ENCODE peak calls at places on chromosomes 7 and 10, in four cellular contexts. L is gastrocnemius medialis, U is GM12878, T is right lobe of liver. R is an unnamed sample. For H3K27me3, the result is how much of the 10 kb centered on the place peaks cover.

GRCh38 chr10:109875151-109875568 is 48.2 kb downstream of the XPNPEP1 start:
- ATAC-seq in L (no peak), U (no peak), T (peak), R (peak)

GRCh38 chr7:96236198-96237039 is 85.5 kb downstream of the SLC25A13 start:
- ATAC-seq in L (peak), U (no peak), T (peak), R (peak)

GRCh38 chr7:16345979-16346958 is 75.1 kb downstream of the CRPPA start:
- ATAC-seq in L (no peak), U (no peak), T (no peak), R (no peak)

GRCh38 chr10:60293797-60294196 is 95.9 kb downstream of the ANK3 start:
- ATAC-seq in L (no peak), U (no peak), T (no peak), R (no peak)

GRCh38 chr7:1727812-1728570 is 57.9 kb downstream of the ELFN1 start:
- ATAC-seq in L (no peak), U (no peak), T (no peak), R (no peak)

GRCh38 chr10:33142290-33142689 is 184.3 kb upstream of the ITGB1 start:
- ATAC-seq in L (no peak), U (no peak), T (no peak), R (no peak)

GRCh38 chr7:43294080-43294630 is 181.7 kb downstream of the HECW1 start:
- ATAC-seq in L (peak), U (no peak), T (no peak), R (no peak)

GRCh38 chr10:104433611-104434010 is 80.0 kb downstream of the CFAP58 start:
- ATAC-seq in L (no peak), U (no peak), T (no peak), R (no peak)

GRCh38 chr10:24988831-24989769 is 26.9 kb downstream of the ENKUR start:
- ATAC-seq in L (no peak), U (peak), T (no peak), R (peak)

GRCh38 chr7:39741942-39742623 is 118.7 kb downstream of the RALA start:
- ATAC-seq in L (no peak), U (peak), T (peak), R (no peak)

GRCh38 chr10:91642831-91643692 is 10.2 kb upstream of the PPP1R3C start:
- ATAC-seq in L (peak), U (no peak), T (peak), R (peak)

GRCh38 chr10:31709028-31709427 is 219.6 kb downstream of the ARHGAP12 start:
- ATAC-seq in L (peak), U (no peak), T (peak), R (no peak)
- H3K27me3 ChIP-seq in L (under half), U (under half), T (under half), R (under half)

GRCh38 chr7:22184549-22185199 is 172.3 kb downstream of the RAPGEF5 start:
- ATAC-seq in L (no peak), U (no peak), T (no peak), R (no peak)
- H3K4me3 ChIP-seq in L (no peak), U (no peak), T (no peak), R (no peak)

GRCh38 chr7:157601530-157601929 is 264.7 kb downstream of the DNAJB6 start:
- ATAC-seq in L (no peak), U (no peak), T (no peak), R (no peak)
- H3K27me3 ChIP-seq in L (under half), U (under half), T (under half), R (under half)

GRCh38 chr7:63900394-63901203 is 98.0 kb upstream of the ZNF722 start:
- ATAC-seq in L (peak), U (no peak), T (peak), R (peak)
- H3K4me3 ChIP-seq in L (peak), U (no peak), T (peak), R (peak)

DNA sequence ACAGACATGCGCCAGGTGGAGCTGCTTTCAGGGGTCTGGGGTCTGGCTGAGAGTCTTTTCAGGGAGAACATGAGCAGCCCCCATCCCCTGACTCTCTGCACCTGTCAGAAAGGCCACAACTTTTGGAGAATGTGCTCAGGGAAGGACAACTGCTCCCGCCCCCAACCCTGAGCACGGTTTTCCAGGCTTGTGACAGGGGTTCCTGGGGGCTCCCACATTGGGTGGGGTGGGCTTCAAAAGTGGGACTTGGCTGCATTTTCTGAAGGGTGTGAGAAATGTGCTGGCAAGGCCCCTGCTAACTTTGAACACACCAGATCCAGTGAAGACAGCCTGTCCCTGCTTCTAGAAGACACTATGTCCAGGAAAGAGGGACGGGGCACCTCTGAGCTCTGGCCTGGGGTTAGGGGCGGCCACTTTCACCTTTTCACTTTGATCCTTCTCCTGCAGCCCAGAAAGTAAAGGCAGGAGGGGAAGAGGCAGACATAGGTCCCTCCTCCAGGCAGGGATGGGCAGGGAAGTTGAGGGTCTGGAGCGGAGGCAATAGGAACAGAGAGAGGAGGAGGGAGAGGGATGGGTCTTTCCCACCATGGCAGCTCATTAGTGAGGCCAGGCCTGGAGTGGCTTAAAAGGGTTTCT is 1.6 kb downstream of the KCP start:
- ATAC-seq in L (no peak), U (no peak), T (no peak), R (no peak)
- H3K27me3 ChIP-seq in L (under half), U (under half), T (under half), R (half or more)

GRCh38 chr7:4631021-4631663 is 51.0 kb upstream of the FOXK1 start:
- ATAC-seq in L (no peak), U (no peak), T (no peak), R (no peak)

GRCh38 chr7:4629287-4629905 is 52.7 kb upstream of the FOXK1 start:
- ATAC-seq in L (no peak), U (no peak), T (no peak), R (no peak)

GRCh38 chr7:4631664-4632171 is 50.4 kb upstream of the FOXK1 start:
- ATAC-seq in L (peak), U (no peak), T (peak), R (peak)

GRCh38 chr7:4621401-4621800 is 60.7 kb upstream of the FOXK1 start:
- ATAC-seq in L (no peak), U (no peak), T (no peak), R (no peak)

DNA sequence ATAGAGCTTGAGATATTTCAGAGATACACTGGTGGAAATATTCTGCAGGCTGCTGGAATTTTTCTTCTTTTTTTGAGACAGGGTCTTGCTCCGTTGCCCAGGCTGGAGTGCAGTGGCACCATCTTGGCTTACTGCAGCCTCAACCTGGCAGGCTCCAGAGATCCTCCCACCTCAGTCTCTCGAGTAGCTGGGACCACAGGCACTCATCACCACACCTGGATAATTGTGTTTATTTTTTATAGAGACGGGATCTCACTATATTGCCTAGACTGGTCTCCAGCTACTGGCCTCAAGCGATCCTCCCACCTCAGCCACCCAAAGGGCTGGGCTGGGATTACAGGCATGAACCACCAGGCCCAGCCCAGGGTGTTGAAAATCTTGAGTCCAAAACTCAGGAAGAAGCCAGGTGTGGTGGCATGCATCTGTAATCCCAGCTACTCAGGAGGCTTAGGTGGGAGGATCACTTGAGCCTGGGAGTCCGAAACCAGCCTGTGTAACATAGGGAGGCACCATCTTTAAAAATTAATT is 55.7 kb upstream of the FOXK1 start:
- ATAC-seq in L (no peak), U (no peak), T (no peak), R (no peak)
- H3K4me3 ChIP-seq in L (no peak), U (no peak), T (no peak), R (no peak)

GRCh38 chr10:68558478-68558877 is 1.7 kb upstream of the TET1 start:
- ATAC-seq in L (no peak), U (no peak), T (no peak), R (no peak)
- H3K27me3 ChIP-seq in L (under half), U (under half), T (under half), R (under half)

GRCh38 chr10:71038234-71038633 is 149.9 kb upstream of the PCBD1 start:
- ATAC-seq in L (no peak), U (no peak), T (no peak), R (no peak)
- H3K4me3 ChIP-seq in L (no peak), U (no peak), T (no peak), R (no peak)

R was measured in gastroesophageal sphincter.